ENCODE peak calls at places on chromosomes 5 and 9, in ten cellular contexts. V is stimulated activated CD4-positive, alpha-beta T cell treated with anti-CD3 and anti-CD28 coated beads, Interleukin-15, amount 100 ng/mL, for 1 hour; A is prostate gland; B is memory B cell; D is NCI-H510A; J is globus pallidus; Q is neural crest cell; G is C1 segment of cervical spinal cord; N is A549; M is left ventricle myocardium inferior. H is an unnamed sample.

GRCh38 chr9:37515620-37516258 is 30.0 kb downstream of the POLR1E start:
- DNase-seq in V (no peak), A (peak), B (no peak), N (no peak), J (no peak), D (no peak), M (no peak), G (no peak), Q (no peak), H (no peak)

GRCh38 chr5:180639743-180640300 is 9.6 kb downstream of the FLT4 start:
- DNase-seq in G (no peak), J (no peak), D (no peak), A (no peak), N (no peak), M (peak), B (no peak), Q (no peak), V (no peak), H (no peak)

GRCh38 chr9:129320575-129321311 is 142.7 kb upstream of the IER5L start:
- DNase-seq in J (peak), M (peak), Q (no peak), G (peak), N (no peak), D (peak), A (peak), V (no peak), B (no peak), H (no peak)

GRCh38 chr9:79578891-79579290 is 7.1 kb downstream of the TLE4 start:
- DNase-seq in V (no peak), J (no peak), M (no peak), D (no peak), Q (no peak), G (no peak), B (no peak), N (no peak), A (no peak), H (no peak)

GRCh38 chr9:83444110-83444509 is 94.1 kb downstream of the FRMD3 start:
- DNase-seq in M (peak), B (no peak), V (no peak), A (no peak), Q (no peak), J (no peak), N (no peak), G (no peak), D (no peak), H (no peak)

GRCh38 chr5:56465757-56466127 is 232.6 kb upstream of the ANKRD55 start:
- DNase-seq in B (no peak), D (no peak), V (no peak), J (no peak), Q (no peak), N (no peak), A (no peak), M (no peak), G (no peak), H (no peak)

GRCh38 chr5:54852007-54852406 is 133.4 kb downstream of the ESM1 start:
- DNase-seq in Q (no peak), G (no peak), B (no peak), N (no peak), M (no peak), A (no peak), D (no peak), V (no peak), J (no peak), H (no peak)

GRCh38 chr5:139903805-139904565 is 108.4 kb downstream of the PSD2 start:
- DNase-seq in D (no peak), B (no peak), M (no peak), A (peak), J (peak), G (peak), N (no peak), V (no peak), Q (peak), H (peak)

GRCh38 chr5:96439477-96440184 is 6.6 kb upstream of the PCSK1 start:
- DNase-seq in Q (no peak), A (no peak), D (no peak), V (no peak), J (no peak), B (no peak), G (no peak), M (no peak), N (no peak), H (no peak)

GRCh38 chr5:57316798-57317327 is 143.0 kb downstream of the GPBP1 start:
- DNase-seq in D (no peak), G (no peak), B (no peak), J (no peak), V (no peak), Q (no peak), M (no peak), N (peak), A (no peak), H (no peak)

GRCh38 chr5:138763037-138763778 is 10.0 kb downstream of the CTNNA1 start:
- DNase-seq in G (no peak), V (no peak), M (no peak), A (no peak), Q (no peak), N (no peak), J (no peak), D (no peak), B (no peak), H (no peak)

GRCh38 chr5:142540774-142541466 is 145.0 kb downstream of the FGF1 start:
- DNase-seq in D (no peak), G (no peak), M (peak), J (peak), B (no peak), A (no peak), Q (no peak), N (no peak), V (no peak), H (no peak)

GRCh38 chr9:95570150-95570549 is 53.4 kb upstream of the PTCH1 start:
- DNase-seq in V (no peak), B (no peak), M (no peak), A (no peak), N (no peak), J (no peak), D (no peak), Q (no peak), G (no peak), H (no peak)

GRCh38 chr5:58582411-58583393 is at the start of gene RAB3C:
- DNase-seq in J (peak), Q (peak), D (peak), G (peak), M (peak), N (peak), A (peak), B (peak), V (no peak), H (no peak)

GRCh38 chr9:113548221-113549041 is 84.9 kb downstream of the RGS3 start:
- DNase-seq in V (no peak), D (no peak), B (no peak), Q (no peak), J (peak), M (peak), N (no peak), A (no peak), G (no peak), H (no peak)

GRCh38 chr9:137621131-137621757 is 2.4 kb downstream of the EHMT1 start:
- DNase-seq in V (no peak), J (no peak), N (peak), A (no peak), B (no peak), Q (no peak), D (no peak), M (no peak), G (no peak), H (no peak)

GRCh38 chr5:148641735-148642134 is 12.6 kb downstream of the HTR4 start:
- DNase-seq in A (no peak), B (no peak), D (no peak), Q (no peak), J (no peak), N (no peak), M (no peak), V (no peak), G (no peak), H (no peak)

GRCh38 chr5:179191506-179192184 is 131.5 kb downstream of the ZNF354C start:
- DNase-seq in J (no peak), V (no peak), G (no peak), A (no peak), B (no peak), N (no peak), Q (no peak), M (no peak), D (no peak), H (no peak)

GRCh38 chr9:95511232-95511951 is 5.4 kb downstream of the PTCH1 start:
- DNase-seq in Q (peak), B (peak), M (no peak), N (peak), A (peak), J (no peak), V (no peak), D (peak), G (peak), H (peak)

H was measured in stimulated activated effector memory CD8-positive, alpha-beta T cell treated with anti-CD3 and anti-CD28 coated beads, Interleukin-12 subunit alpha, Interleukin-12 subunit beta, amount 100 ng/mL, for 72 hours.